ENCODE peak calls at places on chromosome 3, in nine cellular contexts. W is heart left ventricle, F is psoas muscle, Y is A549, L is fibroblast of pulmonary artery, T is HFFc6, P is thoracic aorta, H is nephron progenitor cell, B is endothelial cell. U is an unnamed sample.

GRCh38 chr3:111984636-111985298 is 5.9 kb downstream of the ABHD10 start:
- DNase-seq in W (no peak), F (no peak), Y (no peak), L (no peak), T (no peak), P (no peak), H (no peak), B (no peak), U (no peak)

GRCh38 chr3:24305795-24306467 is 188.7 kb downstream of the THRB start:
- DNase-seq in W (no peak), F (no peak), Y (no peak), L (peak), T (no peak), P (no peak), H (peak), B (peak), U (no peak)

GRCh38 chr3:11140054-11140712 is 14.1 kb upstream of the HRH1 start:
- DNase-seq in W (peak), F (no peak), Y (no peak), L (peak), T (no peak), P (peak), H (no peak), B (no peak), U (peak)

GRCh38 chr3:79183496-79183895 is 584.3 kb downstream of the ROBO1 start:
- DNase-seq in W (no peak), F (no peak), Y (no peak), L (no peak), T (no peak), P (no peak), H (no peak), B (no peak), U (no peak)

GRCh38 chr3:166195808-166196207 is 358.6 kb upstream of the BCHE start:
- DNase-seq in W (no peak), F (no peak), Y (no peak), L (no peak), T (no peak), P (no peak), H (no peak), B (no peak), U (no peak)

GRCh38 chr3:123338620-123339061 is 110.2 kb downstream of the ADCY5 start:
- DNase-seq in W (peak), F (no peak), Y (no peak), L (no peak), T (no peak), P (no peak), H (no peak), B (no peak), U (no peak)

GRCh38 chr3:165568907-165569462 is 268.2 kb downstream of the BCHE start:
- DNase-seq in W (no peak), F (no peak), Y (no peak), L (no peak), T (no peak), P (no peak), H (no peak), B (no peak), U (no peak)

GRCh38 chr3:192494176-192494575 is 233.2 kb downstream of the FGF12 start:
- DNase-seq in W (no peak), F (no peak), Y (no peak), L (peak), T (no peak), P (no peak), H (no peak), B (no peak), U (no peak)

GRCh38 chr3:119237299-119237698 is 3.4 kb downstream of the B4GALT4 start:
- DNase-seq in W (no peak), F (no peak), Y (no peak), L (peak), T (peak), P (no peak), H (no peak), B (no peak), U (no peak)

GRCh38 chr3:157089455-157090221 is 70.3 kb downstream of the CCNL1 start:
- DNase-seq in W (peak), F (no peak), Y (no peak), L (peak), T (no peak), P (no peak), H (no peak), B (peak), U (peak)

GRCh38 chr3:72593881-72594397 is 254.3 kb downstream of the SHQ1 start:
- DNase-seq in W (no peak), F (no peak), Y (no peak), L (peak), T (no peak), P (no peak), H (no peak), B (no peak), U (no peak)

GRCh38 chr3:82054849-82055248 is 293.4 kb upstream of the GBE1 start:
- DNase-seq in W (no peak), F (no peak), Y (no peak), L (no peak), T (no peak), P (no peak), H (no peak), B (no peak), U (no peak)

GRCh38 chr3:82053236-82053635 is 291.8 kb upstream of the GBE1 start:
- DNase-seq in W (no peak), F (no peak), Y (no peak), L (no peak), T (no peak), P (no peak), H (no peak), B (no peak), U (no peak)

GRCh38 chr3:82055792-82056191 is 294.3 kb upstream of the GBE1 start:
- DNase-seq in W (no peak), F (no peak), Y (no peak), L (no peak), T (no peak), P (no peak), H (no peak), B (no peak), U (peak)

GRCh38 chr3:82058809-82059208 is 297.4 kb upstream of the GBE1 start:
- DNase-seq in W (no peak), F (no peak), Y (no peak), L (no peak), T (no peak), P (no peak), H (no peak), B (no peak), U (no peak)
- TF ChIP-seq CTCF in W (no peak), F (no peak), Y (no peak), L (no peak), T (no peak), P (no peak), H (no peak), B (no peak), U (no peak)

DNA sequence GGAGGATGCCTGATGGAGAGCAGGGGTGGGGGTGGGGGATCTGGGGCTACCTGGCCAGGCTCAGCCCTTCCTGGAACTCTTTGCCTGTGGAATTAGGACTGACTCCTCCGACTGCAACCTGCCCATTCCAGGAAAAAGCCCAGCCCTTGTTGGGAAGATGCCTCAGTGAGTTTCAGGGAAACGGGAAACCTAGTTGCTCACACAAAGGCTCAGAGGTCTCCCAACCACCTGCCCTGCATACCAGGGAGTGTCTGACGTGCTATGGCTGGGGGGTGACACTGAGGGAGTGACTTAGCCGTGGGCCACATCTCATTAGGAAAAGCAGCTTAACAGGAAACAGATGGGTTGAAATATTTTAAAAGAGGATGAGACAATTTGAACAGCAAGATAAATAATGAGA is 27.9 kb downstream of the CYP8B1 start:
- DNase-seq in W (no peak), F (no peak), Y (no peak), L (no peak), T (no peak), P (no peak), H (no peak), B (peak), U (no peak)
- TF ChIP-seq CTCF in W (no peak), F (no peak), Y (no peak), L (no peak), T (no peak), P (no peak), H (no peak), B (no peak), U (no peak)

DNA sequence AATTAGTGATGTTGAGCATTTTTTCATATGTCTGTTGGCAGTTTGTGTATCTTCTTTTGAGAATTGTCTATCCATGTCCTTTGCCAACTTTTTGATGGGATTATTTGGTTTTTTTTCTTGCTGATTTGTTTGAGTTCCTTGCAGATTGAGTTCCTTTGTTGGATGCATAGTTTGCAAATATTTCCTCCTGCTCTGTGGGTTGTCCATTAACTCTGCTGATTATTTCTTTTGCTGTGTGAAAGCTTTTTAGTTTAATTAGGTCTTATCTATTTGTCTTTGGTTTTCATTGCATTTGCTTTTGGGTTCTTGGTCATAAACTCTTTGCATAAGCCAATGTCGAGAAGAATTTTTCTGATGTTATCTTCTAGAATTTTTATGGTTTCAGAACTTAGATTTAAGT is 414.6 kb downstream of the EPHA6 start:
- DNase-seq in W (no peak), F (no peak), Y (no peak), L (no peak), T (no peak), P (no peak), H (no peak), B (no peak), U (no peak)
- TF ChIP-seq CTCF in W (no peak), F (no peak), Y (no peak), L (no peak), T (no peak), P (no peak), H (no peak), B (no peak), U (no peak)

GRCh38 chr3:86563358-86563970 is 427.5 kb downstream of the VGLL3 start:
- DNase-seq in W (no peak), F (no peak), Y (peak), L (peak), T (peak), P (no peak), H (peak), B (no peak), U (no peak)
- TF ChIP-seq CTCF in W (peak), F (peak), Y (peak), L (peak), T (peak), P (no peak), H (peak), B (peak), U (peak)

DNA sequence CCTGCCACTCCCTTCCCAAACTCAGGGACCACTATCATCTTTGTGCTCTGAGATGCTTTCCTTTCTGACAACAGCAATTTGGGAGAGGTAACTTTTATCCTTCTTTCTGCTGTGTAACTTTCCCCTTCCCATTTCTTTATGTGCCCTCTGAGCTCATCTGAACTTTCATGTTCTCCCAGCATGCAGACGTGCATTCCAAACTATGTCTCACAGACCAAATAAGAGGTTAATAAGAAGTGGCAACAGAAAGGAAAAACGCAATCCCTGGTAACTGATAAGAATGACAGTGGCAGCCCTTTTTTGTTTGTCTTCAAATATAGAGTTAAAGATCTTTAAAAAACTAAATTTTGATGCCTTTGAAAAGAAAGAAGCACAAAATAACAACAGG is 533.4 kb downstream of the FOXP1 start:
- DNase-seq in W (no peak), F (no peak), Y (no peak), L (peak), T (no peak), P (no peak), H (no peak), B (no peak), U (no peak)
- TF ChIP-seq CTCF in W (no peak), F (no peak), Y (no peak), L (no peak), T (no peak), P (no peak), H (no peak), B (no peak), U (no peak)

DNA sequence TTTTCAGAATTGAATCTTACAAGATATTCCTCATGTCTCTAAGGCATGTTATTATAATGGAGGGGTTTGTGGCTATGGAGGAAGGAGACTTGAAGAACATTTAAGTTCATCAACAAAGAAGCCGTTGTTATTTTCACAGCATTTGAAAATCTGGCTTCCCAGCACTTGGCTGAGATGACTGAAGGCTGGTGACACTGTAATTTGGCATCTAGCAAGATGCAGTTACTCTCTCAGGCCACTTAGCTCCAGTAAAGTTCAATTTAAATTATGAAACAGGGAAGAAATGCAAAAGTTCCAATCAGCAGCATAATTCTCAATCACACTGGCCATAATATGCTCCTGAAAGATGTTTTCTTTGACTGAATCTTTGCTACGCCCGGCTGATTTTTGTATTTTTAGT is 139.4 kb upstream of the NUDT16 start:
- DNase-seq in W (no peak), F (no peak), Y (no peak), L (no peak), T (no peak), P (no peak), H (no peak), B (no peak), U (no peak)
- TF ChIP-seq CTCF in W (no peak), F (no peak), Y (no peak), L (no peak), T (no peak), P (no peak), H (no peak), B (no peak), U (no peak)

GRCh38 chr3:55235416-55235815 is 251.7 kb downstream of the WNT5A start:
- DNase-seq in W (no peak), F (no peak), Y (no peak), L (no peak), T (no peak), P (no peak), H (no peak), B (no peak), U (no peak)
- TF ChIP-seq CTCF in W (no peak), F (no peak), Y (no peak), L (no peak), T (no peak), P (no peak), H (no peak), B (no peak), U (no peak)